ENCODE peak calls at places on chromosome 5, in ten cellular contexts. N is cardiac muscle cell; X is hepatocyte; W is sigmoid colon; U is CD8-positive, alpha-beta T cell; T is HCT116; E is PC-3; O is A549; H is Peyer's patch; D is right atrium auricular region. B is an unnamed sample. For H3K4me1, the result is how much of the 10 kb centered on the place peaks cover.

GRCh38 chr5:28403846-28404245 is 1365.5 kb upstream of the CDH9 start:
- DNase-seq in U (no peak), E (peak), H (no peak), T (no peak), W (no peak), O (no peak), N (no peak), D (no peak), X (no peak), B (peak)

GRCh38 chr5:41794478-41794877 is 75.7 kb downstream of the OXCT1 start:
- DNase-seq in H (no peak), W (no peak), D (no peak), T (peak), O (peak), N (peak), U (no peak), X (peak), E (peak), B (no peak)

GRCh38 chr5:180208435-180209081 is 453 bp downstream of the RASGEF1C start:
- DNase-seq in U (no peak), H (no peak), O (peak), X (peak), E (peak), N (peak), T (no peak), W (no peak), D (no peak), B (no peak)

GRCh38 chr5:25095261-25095660 is 450.5 kb upstream of the CDH10 start:
- DNase-seq in U (no peak), D (no peak), X (no peak), T (no peak), E (no peak), H (no peak), N (no peak), W (no peak), O (no peak), B (no peak)

GRCh38 chr5:113489299-113489698 is 1.0 kb upstream of the MCC start:
- DNase-seq in X (peak), W (no peak), E (peak), O (peak), D (peak), N (no peak), T (peak), H (no peak), U (no peak), B (no peak)

GRCh38 chr5:1118231-1118698 is 6.4 kb upstream of the SLC12A7 start:
- DNase-seq in W (no peak), U (no peak), X (peak), E (peak), D (no peak), T (no peak), H (no peak), O (no peak), N (no peak), B (no peak)

GRCh38 chr5:149886697-149887470 is 57.7 kb downstream of the PDE6A start:
- DNase-seq in W (no peak), O (no peak), E (no peak), U (no peak), X (no peak), D (no peak), T (no peak), H (no peak), N (peak), B (no peak)

GRCh38 chr5:154220625-154221024 is 30.1 kb downstream of the GALNT10 start:
- DNase-seq in D (no peak), O (peak), X (no peak), N (no peak), T (peak), H (no peak), E (peak), U (no peak), W (no peak), B (no peak)

GRCh38 chr5:14105717-14106435 is 37.3 kb upstream of the TRIO start:
- DNase-seq in O (peak), H (no peak), W (no peak), T (peak), X (peak), E (peak), N (no peak), U (no peak), D (no peak), B (no peak)

GRCh38 chr5:7548576-7548975 is 152.6 kb downstream of the ADCY2 start:
- DNase-seq in D (no peak), E (no peak), U (no peak), X (no peak), T (no peak), O (no peak), N (no peak), H (no peak), W (no peak), B (no peak)

GRCh38 chr5:173923236-173924104 is 35.3 kb downstream of the CPEB4 start:
- DNase-seq in E (no peak), X (no peak), W (no peak), N (peak), U (no peak), H (no peak), T (no peak), O (no peak), D (no peak), B (no peak)

GRCh38 chr5:175214152-175214551 is 229.8 kb downstream of the DRD1 start:
- DNase-seq in T (peak), H (no peak), D (no peak), U (no peak), X (peak), E (peak), O (peak), N (no peak), W (no peak), B (no peak)

GRCh38 chr5:180333661-180334060 is 19.5 kb downstream of the GFPT2 start:
- DNase-seq in U (no peak), N (no peak), D (no peak), W (peak), H (no peak), O (peak), E (peak), T (peak), X (no peak), B (no peak)

GRCh38 chr5:80915716-80916115 is 44.4 kb upstream of the RASGRF2 start:
- DNase-seq in N (no peak), T (no peak), U (no peak), D (no peak), H (no peak), E (peak), X (no peak), O (no peak), W (no peak), B (no peak)

GRCh38 chr5:57007349-57007748 is 55.4 kb upstream of the MIER3 start:
- DNase-seq in H (no peak), T (no peak), W (no peak), E (no peak), N (no peak), X (no peak), O (no peak), U (no peak), D (no peak), B (no peak)

GRCh38 chr5:42005561-42006153 is 80.6 kb downstream of the FBXO4 start:
- DNase-seq in E (peak), U (no peak), T (peak), H (no peak), D (no peak), N (peak), W (no peak), X (peak), O (peak), B (no peak)

GRCh38 chr5:125199968-125200841 is 453.8 kb upstream of the ZNF608 start:
- DNase-seq in W (no peak), N (peak), D (no peak), X (peak), H (no peak), O (no peak), E (no peak), U (no peak), T (no peak), B (no peak)

GRCh38 chr5:74667396-74667795 is 17.6 kb upstream of the HEXB start:
- DNase-seq in N (peak), E (no peak), W (no peak), O (no peak), T (no peak), X (no peak), U (no peak), H (no peak), D (no peak), B (no peak)

GRCh38 chr5:10438301-10438700 is 3.4 kb upstream of the ROPN1L start:
- DNase-seq in N (no peak), E (no peak), X (no peak), U (no peak), H (no peak), O (no peak), D (no peak), T (no peak), W (no peak), B (no peak)

GRCh38 chr5:139383993-139384590 is 995 bp upstream of the SLC23A1 start:
- DNase-seq in D (no peak), T (no peak), N (no peak), H (peak), U (no peak), X (no peak), W (no peak), O (no peak), E (no peak), B (no peak)

GRCh38 chr5:75473463-75473862 is 38.0 kb downstream of the CERT1 start:
- DNase-seq in U (no peak), H (no peak), N (no peak), T (no peak), X (no peak), O (no peak), W (no peak), E (no peak), D (no peak), B (no peak)

GRCh38 chr5:64923151-64923685 is 154.5 kb downstream of the CWC27 start:
- DNase-seq in D (no peak), O (no peak), H (no peak), N (no peak), T (no peak), U (no peak), E (no peak), X (peak), W (no peak), B (no peak)

GRCh38 chr5:160021818-160022446 is 13.0 kb downstream of the TTC1 start:
- DNase-seq in N (peak), T (peak), O (peak), X (peak), D (peak), W (no peak), E (peak), U (peak), H (no peak), B (peak)

GRCh38 chr5:151949909-151950308 is 25.3 kb upstream of the GLRA1 start:
- DNase-seq in H (no peak), X (no peak), N (no peak), D (no peak), W (no peak), E (no peak), T (no peak), U (no peak), O (no peak), B (no peak)

GRCh38 chr5:59164041-59164830 is 581.4 kb downstream of the RAB3C start:
- DNase-seq in W (no peak), H (no peak), U (no peak), X (no peak), D (no peak), T (no peak), E (no peak), N (no peak), O (no peak), B (no peak)

GRCh38 chr5:61301820-61302563 is 30.1 kb upstream of the ZSWIM6 start:
- DNase-seq in D (peak), U (no peak), O (peak), H (peak), W (peak), T (peak), E (peak), N (peak), X (peak), B (peak)

GRCh38 chr5:9885164-9885563 is 255.0 kb upstream of the TAS2R1 start:
- DNase-seq in U (no peak), W (no peak), T (no peak), H (no peak), N (no peak), O (no peak), X (no peak), D (no peak), E (no peak), B (no peak)

GRCh38 chr5:151615431-151615830 is 24.3 kb upstream of the FAT2 start:
- DNase-seq in O (no peak), X (peak), D (no peak), N (no peak), W (no peak), H (no peak), E (peak), T (no peak), U (no peak), B (peak)

GRCh38 chr5:56078675-56079500 is 84.1 kb upstream of the IL6ST start:
- DNase-seq in T (no peak), N (no peak), U (no peak), X (no peak), H (no peak), O (no peak), E (no peak), W (peak), D (peak), B (no peak)

DNA sequence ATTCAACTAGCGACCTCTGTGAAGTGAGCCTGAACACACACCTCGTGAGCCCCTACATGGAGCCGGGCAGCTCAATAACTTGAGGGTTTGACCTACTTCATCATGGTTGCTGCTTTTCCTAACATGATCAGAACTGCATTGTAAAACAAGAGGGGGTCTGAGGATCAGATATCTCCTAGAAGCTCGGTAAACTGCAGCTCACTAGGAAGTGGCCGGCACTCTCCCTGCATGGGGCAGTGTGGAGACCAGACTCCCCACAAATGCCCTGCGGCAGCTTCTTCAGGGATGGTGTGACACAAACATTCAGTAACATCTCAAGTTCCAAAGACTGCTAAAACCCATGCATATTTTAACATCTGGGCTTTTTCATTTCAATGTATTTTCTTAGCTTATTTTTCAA is 18.5 kb downstream of the LHFPL2 start:
- DNase-seq in O (no peak), D (no peak), N (no peak), X (no peak), W (no peak), U (no peak), H (no peak), T (no peak), E (no peak), B (no peak)
- H3K4me1 ChIP-seq in O (under half), D (under half), N (half or more), X (under half), W (half or more), U (under half), H (under half), T (under half), E (under half), B (under half)

GRCh38 chr5:176814836-176815438 is 4.6 kb downstream of the UNC5A start:
- DNase-seq in U (no peak), H (no peak), W (no peak), T (no peak), O (no peak), N (no peak), D (no peak), X (no peak), E (no peak), B (no peak)

GRCh38 chr5:176810687-176811501 is 535 bp downstream of the UNC5A start:
- DNase-seq in W (no peak), X (no peak), N (no peak), O (no peak), T (no peak), D (no peak), U (no peak), H (no peak), E (no peak), B (no peak)

GRCh38 chr5:176813587-176814312 is 3.4 kb downstream of the UNC5A start:
- DNase-seq in O (no peak), D (no peak), E (no peak), W (no peak), T (no peak), X (no peak), H (no peak), N (no peak), U (no peak), B (no peak)

GRCh38 chr5:176814313-176814685 is 3.9 kb downstream of the UNC5A start:
- DNase-seq in W (no peak), T (no peak), D (no peak), H (no peak), N (no peak), E (no peak), O (no peak), U (no peak), X (no peak), B (no peak)

GRCh38 chr5:176812269-176813259 is 2.2 kb downstream of the UNC5A start:
- DNase-seq in D (no peak), T (no peak), N (peak), W (no peak), U (no peak), E (no peak), O (peak), X (peak), H (no peak), B (peak)
- TF ChIP-seq CTCF in D (peak), T (peak), N (peak), W (no peak), U (no peak), E (peak), O (peak), X (peak), H (no peak), B (peak)

GRCh38 chr5:15790446-15791005 is 290.5 kb downstream of the FBXL7 start:
- DNase-seq in D (no peak), W (no peak), E (no peak), H (no peak), X (no peak), U (no peak), O (no peak), T (no peak), N (no peak), B (no peak)
- H3K4me1 ChIP-seq in D (under half), W (under half), E (under half), H (under half), X (under half), U (under half), O (under half), T (under half), N (under half), B (under half)

DNA sequence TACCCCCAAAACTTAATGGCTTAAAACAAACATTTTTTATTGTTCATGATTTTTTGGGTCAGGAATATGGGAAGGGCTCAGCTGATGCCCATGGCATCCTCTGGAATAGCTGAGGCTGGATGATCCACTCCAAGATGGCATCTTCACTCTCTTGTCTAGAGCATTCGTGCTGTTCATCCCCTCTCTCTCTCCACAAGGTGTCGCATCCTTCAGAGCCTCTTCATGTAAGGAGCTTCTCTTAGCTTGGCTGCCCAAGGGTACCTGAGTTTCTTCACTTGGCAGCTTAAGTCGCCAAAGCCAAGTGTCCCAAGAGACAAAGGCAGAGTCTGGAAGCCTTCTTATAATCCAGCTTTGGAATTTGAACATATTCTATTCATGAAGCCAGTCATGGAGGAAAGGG is 294.7 kb downstream of the CHSY3 start:
- DNase-seq in W (no peak), H (no peak), X (peak), U (no peak), D (no peak), T (peak), E (peak), N (peak), O (peak), B (peak)
- TF ChIP-seq CTCF in W (no peak), H (no peak), X (no peak), U (no peak), D (no peak), T (peak), E (peak), N (peak), O (no peak), B (no peak)

B was measured in Caco-2.